ENCODE peak calls at places on chromosomes 3 and 15, in four cellular contexts. One of them, this sample, is unnamed.

GRCh38 chr3:169847896-169848295 is 21.8 kb downstream of the LRRC31 start:
- DNase-seq in ovary: no peak
- DNase-seq in sigmoid colon: no peak
- DNase-seq in HepG2: no peak
- DNase-seq in this sample: peak; percentile 50

GRCh38 chr15:47466357-47466756 is 250.9 kb upstream of the SEMA6D start:
- DNase-seq in ovary: no peak
- DNase-seq in sigmoid colon: no peak
- DNase-seq in HepG2: no peak
- DNase-seq in this sample: no peak

GRCh38 chr15:57150066-57150865 is 226.0 kb upstream of the CGNL1 start:
- DNase-seq in ovary: no peak
- DNase-seq in sigmoid colon: no peak
- DNase-seq in HepG2: no peak
- DNase-seq in this sample: no peak

GRCh38 chr15:69757186-69757585 is 304.6 kb downstream of the RPLP1 start:
- DNase-seq in ovary: no peak
- DNase-seq in sigmoid colon: no peak
- DNase-seq in HepG2: no peak
- DNase-seq in this sample: no peak

GRCh38 chr15:50181206-50181982 is 602 bp upstream of the SLC27A2 start:
- DNase-seq in ovary: no peak
- DNase-seq in sigmoid colon: no peak
- DNase-seq in HepG2: no peak
- DNase-seq in this sample: no peak

GRCh38 chr3:109731639-109732473 is 394.5 kb upstream of the DPPA4 start:
- DNase-seq in ovary: no peak
- DNase-seq in sigmoid colon: no peak
- DNase-seq in HepG2: peak; percentile 27
- DNase-seq in this sample: peak; percentile 51

GRCh38 chr15:83270176-83270575 is 14.3 kb downstream of the BNC1 start:
- DNase-seq in ovary: no peak
- DNase-seq in sigmoid colon: no peak
- DNase-seq in HepG2: no peak
- DNase-seq in this sample: no peak

GRCh38 chr3:30343861-30344260 is 262.5 kb upstream of the TGFBR2 start:
- DNase-seq in ovary: no peak
- DNase-seq in sigmoid colon: no peak
- DNase-seq in HepG2: no peak
- DNase-seq in this sample: no peak

GRCh38 chr3:178385280-178385952 is 150.8 kb upstream of the KCNMB2 start:
- DNase-seq in ovary: no peak
- DNase-seq in sigmoid colon: no peak
- DNase-seq in HepG2: peak; percentile 1
- DNase-seq in this sample: no peak

GRCh38 chr3:129418041-129418973 is 10.1 kb downstream of the EFCAB12 start:
- DNase-seq in ovary: no peak
- DNase-seq in sigmoid colon: no peak
- DNase-seq in HepG2: peak; percentile 64
- DNase-seq in this sample: no peak

GRCh38 chr15:69979269-69979668 is 118.4 kb downstream of the TLE3 start:
- DNase-seq in ovary: no peak
- DNase-seq in sigmoid colon: no peak
- DNase-seq in HepG2: peak; percentile 23
- DNase-seq in this sample: peak; percentile 54

GRCh38 chr3:17404548-17404947 is 337.9 kb downstream of the TBC1D5 start:
- DNase-seq in ovary: no peak
- DNase-seq in sigmoid colon: no peak
- DNase-seq in HepG2: no peak
- DNase-seq in this sample: no peak

GRCh38 chr15:69798481-69799315 is 299.0 kb downstream of the TLE3 start:
- DNase-seq in ovary: peak; percentile 51
- DNase-seq in sigmoid colon: peak; percentile 48
- DNase-seq in HepG2: no peak
- DNase-seq in this sample: no peak

GRCh38 chr15:92958105-92958504 is 58.0 kb downstream of the CHD2 start:
- DNase-seq in ovary: no peak
- DNase-seq in sigmoid colon: no peak
- DNase-seq in HepG2: no peak
- DNase-seq in this sample: no peak

GRCh38 chr3:121018917-121019321 is 110.9 kb downstream of the STXBP5L start:
- DNase-seq in ovary: no peak
- DNase-seq in sigmoid colon: no peak
- DNase-seq in HepG2: no peak
- DNase-seq in this sample: no peak

GRCh38 chr15:69976366-69976994 is 121.2 kb downstream of the TLE3 start:
- DNase-seq in ovary: no peak
- DNase-seq in sigmoid colon: no peak
- DNase-seq in HepG2: peak; percentile 21
- DNase-seq in this sample: peak; percentile 29

GRCh38 chr15:49122541-49123062 is 32.8 kb downstream of the COPS2 start:
- DNase-seq in ovary: no peak
- DNase-seq in sigmoid colon: no peak
- DNase-seq in HepG2: no peak
- DNase-seq in this sample: no peak
- H3K4me1 ChIP-seq in ovary: no peaks in the 10 kb centered on the region
- H3K4me1 ChIP-seq in sigmoid colon: peaks cover 5% of the 10 kb centered on the region
- H3K4me1 ChIP-seq in HepG2: no peaks in the 10 kb centered on the region
- H3K4me1 ChIP-seq in this sample: no peaks in the 10 kb centered on the region

DNA sequence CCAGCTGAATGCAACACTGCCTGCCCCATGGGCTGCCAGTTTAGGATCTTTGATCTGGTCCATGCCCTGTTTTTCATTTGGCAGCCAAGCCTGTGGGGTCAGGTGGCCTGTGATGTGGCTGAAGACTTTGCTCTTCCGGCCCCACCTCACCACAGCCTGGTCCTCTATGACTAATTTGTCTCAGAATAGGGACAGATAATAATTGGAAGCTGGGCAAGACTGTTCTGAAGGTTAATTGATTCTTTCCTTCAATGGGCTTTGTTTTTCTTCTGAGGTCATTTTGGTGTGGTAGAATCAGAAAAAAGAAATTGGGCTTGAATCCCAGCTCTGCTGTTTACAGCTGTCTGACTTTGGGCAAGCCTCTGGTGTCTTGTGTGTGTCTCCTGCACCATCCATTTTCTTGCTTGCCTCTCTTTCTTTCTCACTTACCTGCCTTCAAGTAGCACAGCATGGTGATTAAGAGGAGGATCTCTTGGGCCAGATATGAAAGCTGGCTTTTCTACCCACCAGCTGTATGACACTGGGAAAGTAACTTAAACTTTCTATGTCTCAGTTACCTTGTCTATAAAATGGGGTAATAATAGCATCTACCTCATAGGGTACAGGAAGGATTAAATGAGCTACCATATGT is 24.2 kb downstream of the ABHD2 start:
- DNase-seq in ovary: no peak
- DNase-seq in sigmoid colon: peak; percentile 65
- DNase-seq in HepG2: peak; percentile 77
- DNase-seq in this sample: peak; percentile 76
- TF ChIP-seq EP300 in ovary: no peak
- TF ChIP-seq EP300 in sigmoid colon: no peak
- TF ChIP-seq EP300 in HepG2: no peak
- TF ChIP-seq EP300 in this sample: no peak

DNA sequence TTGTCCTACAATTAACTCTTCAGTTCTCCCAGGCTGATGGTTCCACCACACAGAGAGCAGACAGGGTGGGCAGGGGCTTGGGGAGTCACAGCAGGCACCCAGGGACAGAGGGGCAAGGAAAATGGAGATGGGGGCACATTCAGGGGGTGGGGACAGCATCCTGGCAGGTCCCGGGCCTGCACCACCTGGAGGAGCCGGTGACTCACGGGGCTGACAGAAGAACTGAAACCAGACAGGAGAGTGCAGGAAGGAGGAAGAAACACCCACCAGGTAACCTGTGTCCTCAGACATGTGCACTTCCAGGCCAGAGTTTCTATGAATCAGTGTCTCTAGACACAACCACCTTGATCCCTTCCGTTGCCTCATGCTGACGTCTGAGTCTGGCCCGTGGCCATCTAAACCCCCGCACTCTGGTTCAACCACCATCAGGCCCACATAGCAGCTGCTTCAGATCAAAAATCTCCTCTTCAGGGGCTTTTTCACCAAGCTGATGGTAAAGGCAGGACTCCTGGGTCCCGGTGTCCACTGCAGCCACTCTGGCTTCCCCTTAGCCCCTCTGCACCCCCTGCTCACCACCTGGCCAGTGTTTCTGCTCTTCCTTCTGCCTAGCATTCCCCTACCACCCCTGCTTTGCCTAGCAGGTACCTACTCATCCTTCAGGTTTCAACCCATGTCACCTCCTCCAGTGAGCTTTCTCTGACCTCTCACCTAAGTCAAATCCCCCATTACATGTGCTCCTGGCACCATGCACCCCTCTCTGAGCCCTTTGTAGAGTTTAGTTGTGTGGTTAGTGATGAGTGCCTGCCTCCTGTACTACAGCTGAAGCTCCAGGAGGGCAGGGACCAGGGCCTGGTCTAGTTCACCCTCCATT is 16.5 kb upstream of the CYP11A1 start:
- DNase-seq in ovary: no peak
- DNase-seq in sigmoid colon: no peak
- DNase-seq in HepG2: no peak
- DNase-seq in this sample: no peak
- H3K4me1 ChIP-seq in ovary: no peaks in the 10 kb centered on the region
- H3K4me1 ChIP-seq in sigmoid colon: no peaks in the 10 kb centered on the region
- H3K4me1 ChIP-seq in HepG2: peaks cover 80% of the 10 kb centered on the region
- H3K4me1 ChIP-seq in this sample: peaks cover 10% of the 10 kb centered on the region

GRCh38 chr3:11642455-11643162 is 1.1 kb downstream of the VGLL4 start:
- DNase-seq in ovary: peak; percentile 85
- DNase-seq in sigmoid colon: peak; percentile 90
- DNase-seq in HepG2: peak; percentile 70
- DNase-seq in this sample: peak; percentile 71
- TF ChIP-seq EP300 in ovary: peak; percentile 36
- TF ChIP-seq EP300 in sigmoid colon: peak; percentile 25
- TF ChIP-seq EP300 in HepG2: peak; percentile 9
- TF ChIP-seq EP300 in this sample: no peak

GRCh38 chr3:9397911-9398714 is 698 bp downstream of the SETD5 start:
- DNase-seq in ovary: peak; percentile 61
- DNase-seq in sigmoid colon: peak; percentile 79
- DNase-seq in HepG2: peak; percentile 40
- DNase-seq in this sample: peak; percentile 56

GRCh38 chr3:9397331-9397910 is at the start of gene SETD5:
- DNase-seq in ovary: peak; percentile 99
- DNase-seq in sigmoid colon: peak; percentile 99
- DNase-seq in HepG2: peak; percentile 89
- DNase-seq in this sample: peak; percentile 99

GRCh38 chr3:9399746-9400145 is 2.3 kb downstream of the SETD5 start:
- DNase-seq in ovary: peak; percentile 79
- DNase-seq in sigmoid colon: peak; percentile 95
- DNase-seq in HepG2: peak; percentile 79
- DNase-seq in this sample: peak; percentile 72

GRCh38 chr3:9400626-9401025 is 3.2 kb downstream of the SETD5 start:
- DNase-seq in ovary: no peak
- DNase-seq in sigmoid colon: no peak
- DNase-seq in HepG2: no peak
- DNase-seq in this sample: no peak

DNA sequence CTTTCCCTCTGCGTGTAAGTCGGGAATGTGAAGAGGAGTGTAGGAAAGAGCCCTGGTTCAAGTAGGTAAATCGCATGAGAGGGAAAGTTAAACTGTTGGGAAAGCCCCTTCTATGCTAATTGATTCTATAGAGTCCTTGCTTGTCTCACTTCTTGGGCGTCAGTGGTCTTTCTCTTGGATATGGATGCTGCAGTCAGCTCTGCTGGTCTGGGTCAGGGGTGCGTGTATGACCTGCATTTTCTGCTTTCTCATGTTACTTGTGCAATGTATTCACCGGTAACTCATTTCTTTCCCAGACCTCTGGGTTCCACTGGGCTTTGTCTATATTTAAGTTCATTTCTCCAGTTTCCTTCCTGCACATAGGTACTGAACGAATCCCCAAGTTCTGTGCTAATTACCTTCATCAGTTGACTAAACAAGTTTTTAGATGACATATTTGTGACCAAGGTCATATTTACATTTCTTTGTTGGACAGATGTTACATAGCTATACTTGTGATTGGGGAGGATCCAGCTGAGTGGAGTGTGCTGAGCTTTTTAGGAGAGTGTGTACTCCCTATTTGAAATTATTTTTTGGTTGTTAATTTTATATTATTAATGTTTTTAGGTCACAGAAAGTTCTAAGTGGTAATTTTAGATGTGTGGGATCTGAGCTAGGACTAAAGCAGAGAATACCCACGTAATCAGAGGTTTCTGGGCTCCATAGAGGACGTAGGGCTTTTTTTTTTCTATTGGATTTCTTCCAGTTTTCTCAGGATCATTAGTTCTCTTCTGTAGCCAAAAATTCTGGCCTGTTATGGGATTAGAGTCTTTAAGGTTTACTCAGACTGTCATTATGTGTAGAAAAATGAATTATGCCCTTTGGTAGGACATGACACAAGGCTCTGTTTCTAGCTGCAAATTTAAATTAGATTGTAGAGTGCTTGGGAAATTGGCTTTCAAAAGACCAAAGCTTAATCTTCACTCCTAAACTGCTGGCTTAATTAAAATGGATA is 1.6 kb downstream of the SETD5 start:
- DNase-seq in ovary: no peak
- DNase-seq in sigmoid colon: no peak
- DNase-seq in HepG2: peak; percentile 62
- DNase-seq in this sample: no peak
- H3K4me1 ChIP-seq in ovary: peaks cover 13% of the 10 kb centered on the region
- H3K4me1 ChIP-seq in sigmoid colon: peaks cover 71% of the 10 kb centered on the region
- H3K4me1 ChIP-seq in HepG2: peaks cover 60% of the 10 kb centered on the region
- H3K4me1 ChIP-seq in this sample: peaks cover 71% of the 10 kb centered on the region

DNA sequence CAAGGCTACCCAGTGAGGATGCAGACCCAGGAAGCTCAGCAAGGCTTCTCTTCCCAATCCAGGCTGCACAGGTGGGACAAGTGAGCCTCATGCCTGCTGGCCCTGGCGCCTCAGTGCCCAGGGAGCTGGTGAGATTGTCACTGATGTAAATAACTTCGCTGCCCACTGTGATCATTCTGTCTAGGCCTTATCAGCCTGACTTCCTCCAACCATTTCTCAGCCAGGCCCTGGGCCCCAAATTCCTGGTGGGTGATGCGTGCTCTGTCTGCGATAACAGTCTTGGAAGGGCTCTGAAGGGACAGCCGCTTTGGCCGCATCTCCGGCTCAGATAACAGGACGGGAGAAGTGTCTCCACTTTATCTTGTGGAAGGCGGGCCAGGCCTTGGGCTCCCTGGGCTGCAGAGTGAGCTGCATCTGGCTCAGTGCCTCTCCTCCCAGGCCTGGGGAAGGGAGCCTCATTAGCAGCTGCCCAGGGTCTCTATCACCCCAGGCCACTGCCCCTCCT is 2.2 kb upstream of the FBLN2 start:
- DNase-seq in ovary: no peak
- DNase-seq in sigmoid colon: peak; percentile 68
- DNase-seq in HepG2: no peak
- DNase-seq in this sample: no peak
- TF ChIP-seq EP300 in ovary: no peak
- TF ChIP-seq EP300 in sigmoid colon: no peak
- TF ChIP-seq EP300 in HepG2: no peak
- TF ChIP-seq EP300 in this sample: no peak

GRCh38 chr3:172021859-172022258 is 17.5 kb upstream of the FNDC3B start:
- DNase-seq in ovary: no peak
- DNase-seq in sigmoid colon: no peak
- DNase-seq in HepG2: no peak
- DNase-seq in this sample: no peak
- H3K4me1 ChIP-seq in ovary: no peaks in the 10 kb centered on the region
- H3K4me1 ChIP-seq in sigmoid colon: no peaks in the 10 kb centered on the region
- H3K4me1 ChIP-seq in HepG2: peaks cover 9% of the 10 kb centered on the region
- H3K4me1 ChIP-seq in this sample: no peaks in the 10 kb centered on the region

This sample was measured in transverse colon.